ENCODE peak calls at places on chromosome 21, in four cellular contexts. Q, G, Y and N are unnamed samples.

GRCh38 chr21:43337901-43338655 is 88.9 kb downstream of the SIK1 start:
- DNase-seq in Y (peak; percentile 52), Q (no peak), G (no peak), N (no peak)

GRCh38 chr21:15363921-15364320 is 299.1 kb upstream of the NRIP1 start:
- DNase-seq in Q (no peak), G (no peak), Y (no peak), N (no peak)

GRCh38 chr21:15031790-15032357 is 32.9 kb downstream of the NRIP1 start:
- DNase-seq in Q (peak; percentile 68), Y (no peak), G (no peak), N (no peak)

GRCh38 chr21:8994640-8995511 is 1526.5 kb upstream of the TPTE start:
- DNase-seq in Y (no peak), G (no peak), Q (no peak), N (no peak)

GRCh38 chr21:35635261-35635660 is 425.1 kb downstream of the SETD4 start:
- DNase-seq in Q (peak; percentile 94), G (no peak), Y (no peak), N (peak; percentile 71)

GRCh38 chr21:38380391-38381137 is 117.7 kb downstream of the ERG start:
- DNase-seq in G (no peak), Y (no peak), Q (peak; percentile 8), N (no peak)

GRCh38 chr21:43352568-43353281 is 74.2 kb downstream of the SIK1 start:
- DNase-seq in Q (no peak), G (no peak), Y (peak; percentile 95), N (no peak)

GRCh38 chr21:15853126-15853525 is 123.3 kb downstream of the USP25 start:
- DNase-seq in Y (no peak), Q (no peak), G (no peak), N (no peak)

GRCh38 chr21:19236209-19236608 is 832.6 kb upstream of the TMPRSS15 start:
- DNase-seq in G (peak; percentile 29), Q (no peak), Y (no peak), N (no peak)

GRCh38 chr21:43331962-43332458 is 94.9 kb downstream of the SIK1 start:
- DNase-seq in G (peak; percentile 78), Y (no peak), Q (peak; percentile 99), N (no peak)

GRCh38 chr21:36854391-36854790 is 112.1 kb downstream of the HLCS start:
- DNase-seq in Y (peak; percentile 63), Q (peak; percentile 34), G (no peak), N (no peak)
- TF ChIP-seq CTCF in Y (peak; percentile 85), Q (peak; percentile 58), G (peak; percentile 43), N (peak; percentile 59)

GRCh38 chr21:45054927-45055612 is 19.3 kb upstream of the ADARB1 start:
- DNase-seq in G (no peak), Q (no peak), Y (peak; percentile 24), N (no peak)

GRCh38 chr21:45056505-45056904 is 17.9 kb upstream of the ADARB1 start:
- DNase-seq in Y (no peak), Q (no peak), G (no peak), N (no peak)

GRCh38 chr21:45054162-45054926 is 20.0 kb upstream of the ADARB1 start:
- DNase-seq in Y (no peak), G (no peak), Q (no peak), N (no peak)

GRCh38 chr21:45056917-45057560 is 17.3 kb upstream of the ADARB1 start:
- DNase-seq in G (no peak), Y (no peak), Q (no peak), N (no peak)

DNA sequence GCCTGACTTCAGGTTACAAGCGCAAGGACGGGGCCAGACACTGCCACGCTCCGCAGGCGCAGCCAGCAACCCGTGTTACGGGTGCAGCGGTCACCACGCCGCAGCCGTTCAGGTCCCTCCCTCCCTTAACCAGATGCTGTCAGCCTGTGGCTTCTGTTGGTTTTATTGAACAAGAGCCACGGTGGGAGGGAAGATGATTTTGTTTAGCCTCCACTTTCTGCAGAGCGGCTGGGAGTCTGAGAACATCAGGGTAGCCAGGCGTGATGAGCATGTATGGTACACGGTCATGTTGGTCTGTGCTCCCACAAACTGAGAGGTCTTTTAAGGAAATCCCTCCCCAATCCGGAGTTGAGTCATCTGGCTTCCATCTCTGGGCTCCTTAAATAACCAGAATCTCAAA is 18.5 kb upstream of the ADARB1 start:
- DNase-seq in Q (peak; percentile 47), G (no peak), Y (no peak), N (no peak)
- H3K4me3 ChIP-seq in Q (no peak overlapping the region), G (no peak overlapping the region), Y (no peak overlapping the region), N (no peak overlapping the region)

DNA sequence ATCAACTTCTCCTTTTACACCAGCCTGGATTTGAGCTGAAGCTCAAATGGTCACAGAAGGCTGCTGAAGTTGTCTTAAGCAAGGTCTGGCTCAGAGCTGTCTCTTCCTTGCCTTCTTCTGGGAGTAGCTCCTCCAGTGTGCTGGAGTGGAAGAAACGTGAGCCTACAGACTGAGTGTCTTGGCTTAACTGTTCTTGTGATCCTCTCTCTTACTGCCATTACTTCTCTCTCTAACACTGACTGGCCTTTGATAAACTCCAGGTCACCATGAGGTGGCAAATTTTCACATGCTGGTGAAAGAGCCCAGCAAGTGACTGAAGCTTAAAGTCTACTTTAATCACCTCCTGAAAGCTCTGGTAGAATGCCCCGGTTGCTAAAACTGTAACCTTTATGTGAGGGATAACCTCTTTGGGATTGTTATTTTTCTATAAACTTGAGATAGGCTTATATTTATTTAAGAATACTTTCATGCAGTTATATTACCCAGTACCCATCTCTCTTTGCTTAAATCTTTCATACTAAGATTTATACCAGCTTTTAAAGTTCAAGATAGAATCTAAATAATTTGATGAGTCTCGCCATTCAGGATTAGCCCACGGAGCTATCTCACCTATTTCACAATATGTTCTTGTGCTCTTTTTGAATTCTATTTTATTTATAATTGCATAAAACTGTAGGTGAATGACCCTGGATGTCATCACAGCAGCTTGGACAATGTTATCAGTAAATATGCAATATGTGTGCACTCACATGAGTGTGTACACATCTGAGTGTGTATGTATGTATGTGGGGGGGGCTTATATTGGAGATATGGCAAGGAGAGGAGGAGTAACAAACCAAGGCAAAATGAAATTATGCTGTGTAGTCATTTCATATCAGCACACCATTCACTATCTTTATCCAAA is 924.0 kb downstream of the LTN1 start:
- DNase-seq in G (no peak), Y (peak; percentile 11), Q (no peak), N (no peak)
- TF ChIP-seq CTCF in G (no peak), Y (no peak), Q (no peak), N (no peak)

GRCh38 chr21:45041984-45042663 is 32.3 kb upstream of the ADARB1 start:
- DNase-seq in G (no peak), Y (no peak), Q (no peak), N (no peak)
- H3K4me3 ChIP-seq in G (no peak overlapping the region), Y (no peak overlapping the region), Q (no peak overlapping the region), N (no peak overlapping the region)